ENCODE peak calls at places on chromosomes 4 and X, in five cellular contexts. Y, T, Q, E and D are unnamed samples.
A peak's percentile ranks its signal among the peaks of the same experiment; 100 is the strongest.

GRCh38 chr4:124203613-124204284 is 508.8 kb downstream of the ANKRD50 start:
- DNase-seq in Y (no peak), T (no peak), Q (no peak), E (no peak), D (no peak)

GRCh38 chr4:177450421-177451107 is 8.3 kb upstream of the AGA start:
- DNase-seq in Y (no peak), T (no peak), Q (no peak), E (no peak), D (no peak)

GRCh38 chrX:2614911-2615310 is 76.2 kb upstream of the CD99 start:
- DNase-seq in Y (no peak), T (no peak), Q (no peak), E (peak; percentile 57), D (no peak)

GRCh38 chrX:11309220-11309619 is 16.0 kb downstream of the AMELX start:
- DNase-seq in Y (no peak), T (no peak), Q (no peak), E (no peak), D (no peak)

GRCh38 chr4:141352775-141353544 is 132.3 kb downstream of the ZNF330 start:
- DNase-seq in Y (no peak), T (no peak), Q (no peak), E (no peak), D (no peak)

GRCh38 chr4:91267543-91267942 is 1036.2 kb upstream of the GRID2 start:
- DNase-seq in Y (no peak), T (no peak), Q (no peak), E (no peak), D (no peak)

GRCh38 chr4:28014469-28014868 is 1153.8 kb downstream of the STIM2 start:
- DNase-seq in Y (no peak), T (no peak), Q (no peak), E (no peak), D (no peak)

GRCh38 chr4:60790608-60791007 is 409.5 kb upstream of the ADGRL3 start:
- DNase-seq in Y (no peak), T (no peak), Q (no peak), E (no peak), D (no peak)

GRCh38 chr4:48342559-48342878 is 1.2 kb downstream of the SLAIN2 start:
- DNase-seq in Y (no peak), T (no peak), Q (no peak), E (no peak), D (no peak)

GRCh38 chr4:46389301-46389761 is 597 bp downstream of the GABRA2 start:
- DNase-seq in Y (peak; percentile 34), T (no peak), Q (no peak), E (no peak), D (peak; percentile 8)

GRCh38 chr4:30714408-30715031 is 5.6 kb upstream of the PCDH7 start:
- DNase-seq in Y (peak; percentile 64), T (peak; percentile 22), Q (peak; percentile 38), E (peak; percentile 45), D (peak; percentile 58)

GRCh38 chr4:145686991-145687390 is 7.0 kb downstream of the C4orf51 start:
- DNase-seq in Y (no peak), T (no peak), Q (no peak), E (no peak), D (no peak)

GRCh38 chr4:1948892-1949436 is 59.8 kb downstream of the NELFA start:
- DNase-seq in Y (no peak), T (no peak), Q (no peak), E (no peak), D (no peak)

GRCh38 chr4:186624951-186625350 is 69.6 kb upstream of the MTNR1A start:
- DNase-seq in Y (no peak), T (no peak), Q (no peak), E (no peak), D (no peak)

GRCh38 chrX:47174846-47175587 is 18.6 kb upstream of the UBA1 start:
- DNase-seq in Y (no peak), T (no peak), Q (no peak), E (no peak), D (no peak)

GRCh38 chrX:122219735-122220134 is 964.3 kb upstream of the GRIA3 start:
- DNase-seq in Y (no peak), T (no peak), Q (no peak), E (no peak), D (peak; percentile 14)

GRCh38 chr4:149164282-149164681 is 651.4 kb downstream of the IQCM start:
- DNase-seq in Y (no peak), T (no peak), Q (no peak), E (peak; percentile 3), D (no peak)

GRCh38 chr4:70607454-70607853 is 15.4 kb downstream of the AMBN start:
- DNase-seq in Y (no peak), T (no peak), Q (no peak), E (no peak), D (no peak)

GRCh38 chr4:113943085-113943484 is 36.4 kb downstream of the ARSJ start:
- DNase-seq in Y (no peak), T (no peak), Q (no peak), E (no peak), D (no peak)

GRCh38 chr4:153207561-153207960 is 3.3 kb downstream of the TRIM2 start:
- DNase-seq in Y (peak; percentile 54), T (no peak), Q (peak; percentile 37), E (peak; percentile 16), D (peak; percentile 10)

GRCh38 chrX:46573896-46574336 is 351 bp downstream of the CHST7 start:
- DNase-seq in Y (peak; percentile 50), T (peak; percentile 31), Q (peak; percentile 50), E (peak; percentile 83), D (no peak)

GRCh38 chr4:25696409-25696808 is 40.8 kb downstream of the SLC34A2 start:
- DNase-seq in Y (no peak), T (no peak), Q (no peak), E (no peak), D (no peak)

GRCh38 chr4:15506464-15506863 is 36.8 kb downstream of the CC2D2A start:
- DNase-seq in Y (no peak), T (no peak), Q (no peak), E (no peak), D (no peak)

GRCh38 chr4:143395054-143395453 is 58.4 kb downstream of the GAB1 start:
- DNase-seq in Y (no peak), T (no peak), Q (no peak), E (no peak), D (no peak)

GRCh38 chr4:65670331-65671031 is at the start of gene EPHA5:
- DNase-seq in Y (peak; percentile 86), T (peak; percentile 33), Q (peak; percentile 74), E (peak; percentile 79), D (peak; percentile 50)

GRCh38 chr4:157701695-157701994 is 471.2 kb downstream of the GASK1B start:
- DNase-seq in Y (no peak), T (no peak), Q (no peak), E (no peak), D (no peak)

GRCh38 chr4:150514709-150515108 is 67.2 kb upstream of the MAB21L2 start:
- DNase-seq in Y (no peak), T (no peak), Q (no peak), E (peak; percentile 14), D (no peak)

GRCh38 chr4:150515135-150515534 is 66.8 kb upstream of the MAB21L2 start:
- DNase-seq in Y (no peak), T (no peak), Q (no peak), E (no peak), D (no peak)

GRCh38 chr4:150518559-150518958 is 63.4 kb upstream of the MAB21L2 start:
- DNase-seq in Y (no peak), T (no peak), Q (no peak), E (peak; percentile 16), D (peak; percentile 59)
- H3K27ac ChIP-seq in Y (no peak overlapping the region), T (no peak overlapping the region), Q (no peak overlapping the region), E (peak overlapping the region; percentile 57), D (no peak overlapping the region)

DNA sequence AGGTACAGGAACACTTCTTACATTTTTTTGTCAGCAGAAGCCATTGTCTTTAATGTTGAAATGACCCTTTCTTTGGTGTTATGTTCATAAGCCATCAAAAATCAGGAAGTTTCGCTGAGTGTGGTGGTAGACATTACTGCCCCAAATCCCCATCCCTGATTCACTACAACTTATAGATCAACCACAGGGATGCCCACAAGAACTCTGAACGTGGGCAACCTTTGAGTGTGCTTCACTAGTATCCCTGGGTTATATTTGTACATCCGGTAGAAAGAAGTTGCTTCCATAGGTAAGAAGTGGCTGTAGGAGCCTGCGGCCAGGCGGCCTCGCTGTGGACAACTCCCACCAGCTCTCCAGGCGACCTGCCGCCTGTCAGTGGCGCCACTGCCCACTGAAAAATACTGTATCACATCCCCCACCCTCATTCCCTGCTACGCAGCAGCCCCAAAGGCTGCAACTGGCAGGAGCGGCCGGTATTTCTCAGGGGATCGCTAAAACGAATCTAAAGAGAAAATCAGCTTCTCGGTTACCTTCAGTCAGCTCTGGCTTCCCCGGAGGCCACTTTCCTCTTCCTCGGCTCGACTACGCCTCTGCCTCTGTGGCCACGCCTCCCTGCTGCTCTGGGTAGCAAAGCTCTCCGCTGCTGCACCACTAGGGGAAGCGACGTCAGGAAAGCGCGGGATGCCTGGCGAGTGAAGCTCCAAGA is 13.9 kb upstream of the ETDC start:
- DNase-seq in Y (peak; percentile 52), T (peak; percentile 25), Q (peak; percentile 25), E (no peak), D (no peak)
- TF ChIP-seq CTCF in Y (no peak), T (no peak), Q (no peak), E (no peak), D (no peak)

DNA sequence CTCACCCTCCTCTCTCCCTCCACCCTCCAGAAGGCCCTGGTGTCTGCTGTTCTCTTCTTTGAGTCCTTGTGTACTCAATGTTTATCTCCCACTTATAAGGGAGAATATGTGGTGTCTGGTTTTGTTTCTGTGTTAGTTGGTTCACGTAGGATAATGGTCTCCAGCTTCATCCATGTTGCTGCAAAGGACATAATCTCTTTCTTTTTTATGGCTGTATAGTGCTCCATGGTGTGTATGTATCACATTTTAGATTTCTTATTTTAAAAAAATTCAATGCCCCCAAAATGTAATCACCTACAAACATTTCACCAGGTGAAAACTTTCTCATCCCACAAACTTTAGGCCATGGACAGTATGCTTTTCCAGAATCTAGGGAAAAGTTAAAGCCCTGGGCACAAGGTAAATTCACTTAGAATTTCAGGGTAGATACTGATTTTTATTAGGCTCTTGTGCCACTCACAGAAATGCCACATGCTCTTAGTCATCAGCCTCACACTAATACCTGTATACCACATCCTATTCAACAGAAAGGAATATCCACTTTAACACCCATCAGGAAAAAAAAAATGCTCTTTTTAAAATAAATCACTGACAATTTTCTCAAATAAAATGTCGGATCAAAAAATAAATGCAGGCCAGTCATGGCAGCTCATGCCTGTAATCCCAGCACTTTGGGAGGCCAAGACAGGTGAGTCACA is 104.8 kb upstream of the ENPP6 start:
- DNase-seq in Y (no peak), T (no peak), Q (no peak), E (no peak), D (peak; percentile 28)
- H3K27ac ChIP-seq in Y (no peak overlapping the region), T (no peak overlapping the region), Q (no peak overlapping the region), E (no peak overlapping the region), D (no peak overlapping the region)

DNA sequence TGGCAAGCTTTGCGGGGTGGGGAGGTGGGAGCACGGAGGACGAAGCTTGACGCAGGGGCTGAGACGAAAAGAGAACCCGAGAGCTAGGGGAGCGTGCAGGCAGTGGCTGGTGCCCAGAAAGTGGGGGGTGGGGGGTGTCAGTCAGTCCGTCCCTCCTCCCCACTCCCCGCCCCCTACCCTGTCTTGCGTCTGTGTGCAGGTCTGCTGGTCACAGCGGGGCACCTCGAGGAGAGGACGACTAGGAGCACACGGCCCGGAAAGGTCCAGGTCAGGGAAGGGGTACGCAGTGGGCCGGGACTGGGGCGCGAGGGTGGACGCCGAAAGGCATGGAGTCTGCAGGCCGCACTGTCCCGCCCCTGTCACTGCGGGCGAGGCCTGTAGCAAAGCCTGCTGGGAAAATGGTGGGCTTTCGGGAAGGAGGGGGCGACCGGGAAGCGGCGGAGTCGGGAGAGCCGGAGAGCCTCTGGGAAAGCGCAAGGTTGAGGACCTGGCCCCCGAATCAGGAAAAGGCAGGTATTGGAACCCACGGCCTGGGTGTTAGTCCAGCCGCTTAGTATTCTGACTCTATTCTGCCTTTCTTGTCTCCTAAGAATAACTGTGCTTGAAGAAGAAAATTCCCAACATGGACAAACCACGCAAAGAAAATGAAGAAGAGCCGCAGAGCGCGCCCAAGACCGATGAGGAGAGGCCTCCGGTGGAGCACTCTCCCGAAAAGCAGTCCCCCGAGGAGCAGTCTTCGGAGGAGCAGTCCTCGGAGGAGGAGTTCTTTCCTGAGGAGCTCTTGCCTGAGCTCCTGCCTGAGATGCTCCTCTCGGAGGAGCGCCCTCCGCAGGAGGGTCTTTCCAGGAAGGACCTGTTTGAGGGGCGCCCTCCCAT is 758 bp downstream of the TCEAL1 start:
- DNase-seq in Y (peak; percentile 80), T (peak; percentile 57), Q (peak; percentile 77), E (peak; percentile 86), D (no peak)
- TF ChIP-seq CTCF in Y (peak; percentile 15), T (no peak), Q (peak; percentile 51), E (peak; percentile 85), D (peak; percentile 56)